ENCODE peak calls at places on chromosomes 11 and 22, in ten cellular contexts. One of them, this sample, is unnamed.

GRCh38 chr22:42282252-42282942 is 11.9 kb upstream of the TCF20 start:
- DNase-seq in prostate gland: no peak
- DNase-seq in IMR-90: no peak
- DNase-seq in H54: no peak
- DNase-seq in GM12891: no peak
- DNase-seq in right lobe of liver: peak; percentile 86
- DNase-seq in HepG2: peak; percentile 67
- DNase-seq in spleen: peak; percentile 62
- DNase-seq in uterus: no peak
- DNase-seq in adrenal gland: no peak
- DNase-seq in this sample: no peak

GRCh38 chr11:123419720-123420466 is 10.2 kb upstream of the GRAMD1B start:
- DNase-seq in prostate gland: no peak
- DNase-seq in IMR-90: no peak
- DNase-seq in H54: no peak
- DNase-seq in GM12891: no peak
- DNase-seq in right lobe of liver: no peak
- DNase-seq in HepG2: no peak
- DNase-seq in spleen: no peak
- DNase-seq in uterus: no peak
- DNase-seq in adrenal gland: no peak
- DNase-seq in this sample: peak; percentile 9

GRCh38 chr11:84663731-84664130 is 963.4 kb downstream of the DLG2 start:
- DNase-seq in prostate gland: no peak
- DNase-seq in IMR-90: no peak
- DNase-seq in H54: no peak
- DNase-seq in GM12891: no peak
- DNase-seq in right lobe of liver: no peak
- DNase-seq in HepG2: no peak
- DNase-seq in spleen: no peak
- DNase-seq in uterus: no peak
- DNase-seq in adrenal gland: no peak
- DNase-seq in this sample: no peak

GRCh38 chr11:3021125-3021524 is 29.0 kb upstream of the NAP1L4 start:
- DNase-seq in prostate gland: peak; percentile 47
- DNase-seq in IMR-90: peak; percentile 16
- DNase-seq in H54: no peak
- DNase-seq in GM12891: peak; percentile 50
- DNase-seq in right lobe of liver: peak; percentile 91
- DNase-seq in HepG2: peak; percentile 88
- DNase-seq in spleen: no peak
- DNase-seq in uterus: no peak
- DNase-seq in adrenal gland: no peak
- DNase-seq in this sample: no peak

GRCh38 chr11:16820324-16821092 is 82.1 kb downstream of the C11orf58 start:
- DNase-seq in prostate gland: peak; percentile 85
- DNase-seq in IMR-90: peak; percentile 61
- DNase-seq in H54: peak; percentile 65
- DNase-seq in GM12891: peak; percentile 65
- DNase-seq in right lobe of liver: peak; percentile 74
- DNase-seq in HepG2: peak; percentile 62
- DNase-seq in spleen: peak; percentile 89
- DNase-seq in uterus: peak; percentile 54
- DNase-seq in adrenal gland: peak; percentile 84
- DNase-seq in this sample: peak; percentile 80

GRCh38 chr22:24437820-24438328 is 10.5 kb downstream of the ADORA2A start:
- DNase-seq in prostate gland: no peak
- DNase-seq in IMR-90: no peak
- DNase-seq in H54: no peak
- DNase-seq in GM12891: peak; percentile 56
- DNase-seq in right lobe of liver: no peak
- DNase-seq in HepG2: no peak
- DNase-seq in spleen: peak; percentile 87
- DNase-seq in uterus: no peak
- DNase-seq in adrenal gland: no peak
- DNase-seq in this sample: no peak

GRCh38 chr22:42549329-42550060 is 4.3 kb upstream of the SERHL2 start:
- DNase-seq in prostate gland: no peak
- DNase-seq in IMR-90: no peak
- DNase-seq in H54: no peak
- DNase-seq in GM12891: no peak
- DNase-seq in right lobe of liver: no peak
- DNase-seq in HepG2: no peak
- DNase-seq in spleen: no peak
- DNase-seq in uterus: no peak
- DNase-seq in adrenal gland: no peak
- DNase-seq in this sample: no peak

GRCh38 chr22:26318975-26319374 is 110.1 kb upstream of the ASPHD2 start:
- DNase-seq in prostate gland: no peak
- DNase-seq in IMR-90: no peak
- DNase-seq in H54: peak; percentile 20
- DNase-seq in GM12891: no peak
- DNase-seq in right lobe of liver: no peak
- DNase-seq in HepG2: peak; percentile 13
- DNase-seq in spleen: no peak
- DNase-seq in uterus: no peak
- DNase-seq in adrenal gland: no peak
- DNase-seq in this sample: no peak

GRCh38 chr11:46247090-46247489 is 30.4 kb upstream of the CREB3L1 start:
- DNase-seq in prostate gland: no peak
- DNase-seq in IMR-90: no peak
- DNase-seq in H54: peak; percentile 76
- DNase-seq in GM12891: no peak
- DNase-seq in right lobe of liver: no peak
- DNase-seq in HepG2: no peak
- DNase-seq in spleen: no peak
- DNase-seq in uterus: no peak
- DNase-seq in adrenal gland: peak; percentile 68
- DNase-seq in this sample: no peak

GRCh38 chr11:28730336-28730735 is 622.1 kb downstream of the METTL15 start:
- DNase-seq in prostate gland: no peak
- DNase-seq in IMR-90: peak; percentile 38
- DNase-seq in H54: no peak
- DNase-seq in GM12891: no peak
- DNase-seq in right lobe of liver: no peak
- DNase-seq in HepG2: no peak
- DNase-seq in spleen: no peak
- DNase-seq in uterus: no peak
- DNase-seq in adrenal gland: no peak
- DNase-seq in this sample: no peak
- TF ChIP-seq POLR2A in prostate gland: no peak
- TF ChIP-seq POLR2A in IMR-90: no peak
- TF ChIP-seq POLR2A in H54: no peak
- TF ChIP-seq POLR2A in GM12891: no peak
- TF ChIP-seq POLR2A in right lobe of liver: no peak
- TF ChIP-seq POLR2A in HepG2: no peak
- TF ChIP-seq POLR2A in spleen: no peak
- TF ChIP-seq POLR2A in uterus: no peak
- TF ChIP-seq POLR2A in adrenal gland: no peak
- TF ChIP-seq POLR2A in this sample: no peak

GRCh38 chr11:74398244-74399159 is at the start of gene PGM2L1:
- DNase-seq in prostate gland: peak; percentile 95
- DNase-seq in IMR-90: peak; percentile 90
- DNase-seq in H54: peak; percentile 81
- DNase-seq in GM12891: peak; percentile 87
- DNase-seq in right lobe of liver: peak; percentile 94
- DNase-seq in HepG2: peak; percentile 86
- DNase-seq in spleen: peak; percentile 97
- DNase-seq in uterus: peak; percentile 96
- DNase-seq in adrenal gland: peak; percentile 96
- DNase-seq in this sample: peak; percentile 97
- TF ChIP-seq POLR2A in prostate gland: peak; percentile 78
- TF ChIP-seq POLR2A in IMR-90: peak; percentile 48
- TF ChIP-seq POLR2A in H54: peak; percentile 55
- TF ChIP-seq POLR2A in GM12891: no peak
- TF ChIP-seq POLR2A in right lobe of liver: peak; percentile 47
- TF ChIP-seq POLR2A in HepG2: no peak
- TF ChIP-seq POLR2A in spleen: peak; percentile 38
- TF ChIP-seq POLR2A in uterus: peak; percentile 52
- TF ChIP-seq POLR2A in adrenal gland: peak; percentile 4
- TF ChIP-seq POLR2A in this sample: no peak

GRCh38 chr11:117908959-117909610 is 20.1 kb downstream of the TMPRSS13 start:
- DNase-seq in prostate gland: no peak
- DNase-seq in IMR-90: no peak
- DNase-seq in H54: no peak
- DNase-seq in GM12891: no peak
- DNase-seq in right lobe of liver: no peak
- DNase-seq in HepG2: no peak
- DNase-seq in spleen: no peak
- DNase-seq in uterus: no peak
- DNase-seq in adrenal gland: no peak
- DNase-seq in this sample: peak; percentile 78

GRCh38 chr11:117905524-117905923 is 23.7 kb downstream of the TMPRSS13 start:
- DNase-seq in prostate gland: no peak
- DNase-seq in IMR-90: no peak
- DNase-seq in H54: no peak
- DNase-seq in GM12891: no peak
- DNase-seq in right lobe of liver: no peak
- DNase-seq in HepG2: no peak
- DNase-seq in spleen: no peak
- DNase-seq in uterus: no peak
- DNase-seq in adrenal gland: no peak
- DNase-seq in this sample: no peak

GRCh38 chr11:117906710-117907109 is 22.5 kb downstream of the TMPRSS13 start:
- DNase-seq in prostate gland: no peak
- DNase-seq in IMR-90: no peak
- DNase-seq in H54: no peak
- DNase-seq in GM12891: no peak
- DNase-seq in right lobe of liver: no peak
- DNase-seq in HepG2: no peak
- DNase-seq in spleen: no peak
- DNase-seq in uterus: no peak
- DNase-seq in adrenal gland: no peak
- DNase-seq in this sample: no peak

GRCh38 chr11:117908261-117908895 is 20.8 kb downstream of the TMPRSS13 start:
- DNase-seq in prostate gland: no peak
- DNase-seq in IMR-90: no peak
- DNase-seq in H54: no peak
- DNase-seq in GM12891: no peak
- DNase-seq in right lobe of liver: no peak
- DNase-seq in HepG2: no peak
- DNase-seq in spleen: peak; percentile 65
- DNase-seq in uterus: no peak
- DNase-seq in adrenal gland: no peak
- DNase-seq in this sample: peak; percentile 56

GRCh38 chr11:117907276-117908110 is 21.7 kb downstream of the TMPRSS13 start:
- DNase-seq in prostate gland: peak; percentile 51
- DNase-seq in IMR-90: peak; percentile 81
- DNase-seq in H54: peak; percentile 83
- DNase-seq in GM12891: no peak
- DNase-seq in right lobe of liver: no peak
- DNase-seq in HepG2: peak; percentile 12
- DNase-seq in spleen: peak; percentile 85
- DNase-seq in uterus: peak; percentile 97
- DNase-seq in adrenal gland: peak; percentile 96
- DNase-seq in this sample: peak; percentile 87
- TF ChIP-seq POLR2A in prostate gland: peak; percentile 17
- TF ChIP-seq POLR2A in IMR-90: no peak
- TF ChIP-seq POLR2A in H54: peak; percentile 17
- TF ChIP-seq POLR2A in GM12891: no peak
- TF ChIP-seq POLR2A in right lobe of liver: no peak
- TF ChIP-seq POLR2A in HepG2: no peak
- TF ChIP-seq POLR2A in spleen: no peak
- TF ChIP-seq POLR2A in uterus: peak; percentile 77
- TF ChIP-seq POLR2A in adrenal gland: no peak
- TF ChIP-seq POLR2A in this sample: no peak

GRCh38 chr11:94140154-94140655 is 11.6 kb downstream of the PANX1 start:
- DNase-seq in prostate gland: no peak
- DNase-seq in IMR-90: no peak
- DNase-seq in H54: no peak
- DNase-seq in GM12891: no peak
- DNase-seq in right lobe of liver: no peak
- DNase-seq in HepG2: no peak
- DNase-seq in spleen: no peak
- DNase-seq in uterus: no peak
- DNase-seq in adrenal gland: no peak
- DNase-seq in this sample: no peak

GRCh38 chr11:94142308-94143277 is 14.0 kb downstream of the PANX1 start:
- DNase-seq in prostate gland: no peak
- DNase-seq in IMR-90: no peak
- DNase-seq in H54: no peak
- DNase-seq in GM12891: no peak
- DNase-seq in right lobe of liver: no peak
- DNase-seq in HepG2: peak; percentile 56
- DNase-seq in spleen: no peak
- DNase-seq in uterus: no peak
- DNase-seq in adrenal gland: no peak
- DNase-seq in this sample: no peak

GRCh38 chr11:94144233-94144632 is 15.6 kb downstream of the PANX1 start:
- DNase-seq in prostate gland: no peak
- DNase-seq in IMR-90: no peak
- DNase-seq in H54: no peak
- DNase-seq in GM12891: no peak
- DNase-seq in right lobe of liver: no peak
- DNase-seq in HepG2: no peak
- DNase-seq in spleen: no peak
- DNase-seq in uterus: no peak
- DNase-seq in adrenal gland: no peak
- DNase-seq in this sample: no peak

GRCh38 chr11:94139421-94139820 is 10.8 kb downstream of the PANX1 start:
- DNase-seq in prostate gland: no peak
- DNase-seq in IMR-90: no peak
- DNase-seq in H54: no peak
- DNase-seq in GM12891: no peak
- DNase-seq in right lobe of liver: no peak
- DNase-seq in HepG2: no peak
- DNase-seq in spleen: no peak
- DNase-seq in uterus: no peak
- DNase-seq in adrenal gland: no peak
- DNase-seq in this sample: no peak

GRCh38 chr11:94141511-94142307 is 13.1 kb downstream of the PANX1 start:
- DNase-seq in prostate gland: no peak
- DNase-seq in IMR-90: no peak
- DNase-seq in H54: no peak
- DNase-seq in GM12891: no peak
- DNase-seq in right lobe of liver: no peak
- DNase-seq in HepG2: no peak
- DNase-seq in spleen: no peak
- DNase-seq in uterus: no peak
- DNase-seq in adrenal gland: no peak
- DNase-seq in this sample: no peak
- TF ChIP-seq POLR2A in prostate gland: no peak
- TF ChIP-seq POLR2A in IMR-90: no peak
- TF ChIP-seq POLR2A in H54: no peak
- TF ChIP-seq POLR2A in GM12891: no peak
- TF ChIP-seq POLR2A in right lobe of liver: no peak
- TF ChIP-seq POLR2A in HepG2: no peak
- TF ChIP-seq POLR2A in spleen: no peak
- TF ChIP-seq POLR2A in uterus: no peak
- TF ChIP-seq POLR2A in adrenal gland: no peak
- TF ChIP-seq POLR2A in this sample: no peak

GRCh38 chr11:67466962-67467771 is 1.9 kb downstream of the TMEM134 start:
- DNase-seq in prostate gland: no peak
- DNase-seq in IMR-90: no peak
- DNase-seq in H54: no peak
- DNase-seq in GM12891: no peak
- DNase-seq in right lobe of liver: no peak
- DNase-seq in HepG2: no peak
- DNase-seq in spleen: no peak
- DNase-seq in uterus: no peak
- DNase-seq in adrenal gland: no peak
- DNase-seq in this sample: no peak
- TF ChIP-seq POLR2A in prostate gland: no peak
- TF ChIP-seq POLR2A in IMR-90: no peak
- TF ChIP-seq POLR2A in H54: no peak
- TF ChIP-seq POLR2A in GM12891: no peak
- TF ChIP-seq POLR2A in right lobe of liver: no peak
- TF ChIP-seq POLR2A in HepG2: no peak
- TF ChIP-seq POLR2A in spleen: no peak
- TF ChIP-seq POLR2A in uterus: no peak
- TF ChIP-seq POLR2A in adrenal gland: no peak
- TF ChIP-seq POLR2A in this sample: no peak